ENCODE peak calls at places on chromosomes 13 and 19, in five cellular contexts. U is heart left ventricle, P is Panc1, I is aorta, W is upper lobe of right lung. O is an unnamed sample.

GRCh38 chr19:29687244-29687896 is 22.1 kb downstream of the PLEKHF1 start:
- ATAC-seq in I (peak), W (peak), U (peak), P (no peak), O (peak)

GRCh38 chr13:110957181-110957884 is 42.5 kb upstream of the ANKRD10 start:
- ATAC-seq in W (no peak), I (no peak), P (no peak), U (no peak), O (no peak)

GRCh38 chr19:10812196-10812595 is 23.8 kb downstream of the TMED1 start:
- ATAC-seq in I (no peak), W (no peak), U (no peak), P (no peak), O (no peak)

GRCh38 chr19:50461066-50461875 is 15.0 kb upstream of the EMC10 start:
- ATAC-seq in I (no peak), W (peak), U (peak), P (peak), O (no peak)

GRCh38 chr19:19487077-19488040 is 28.0 kb downstream of the TSSK6 start:
- ATAC-seq in W (peak), U (no peak), P (no peak), I (no peak), O (no peak)

GRCh38 chr19:1668339-1669123 is 16.1 kb upstream of the TCF3 start:
- ATAC-seq in W (peak), P (peak), U (no peak), I (peak), O (no peak)

GRCh38 chr13:98026457-98026857 is 73.0 kb downstream of the IPO5 start:
- ATAC-seq in I (no peak), U (peak), P (no peak), W (no peak), O (no peak)

GRCh38 chr19:14383898-14384669 is 2.8 kb downstream of the ADGRE5 start:
- ATAC-seq in U (peak), W (peak), P (no peak), I (no peak), O (peak)

GRCh38 chr13:78022164-78022877 is 103.7 kb upstream of the EDNRB start:
- ATAC-seq in W (peak), I (no peak), U (peak), P (no peak), O (no peak)

GRCh38 chr19:14375055-14375581 is 6.1 kb upstream of the ADGRE5 start:
- ATAC-seq in W (peak), P (peak), U (peak), I (peak), O (peak)

GRCh38 chr13:41639955-41640780 is 182.8 kb downstream of the RGCC start:
- ATAC-seq in I (peak), P (no peak), W (peak), U (peak), O (peak)

GRCh38 chr13:84917252-84917878 is 881.9 kb downstream of the SLITRK6 start:
- ATAC-seq in I (no peak), U (no peak), P (no peak), W (no peak), O (no peak)

GRCh38 chr19:48970139-48970766 is 5.1 kb downstream of the FTL start:
- ATAC-seq in W (no peak), U (no peak), P (peak), I (no peak), O (no peak)

GRCh38 chr19:48968179-48968661 is 3.1 kb downstream of the FTL start:
- ATAC-seq in U (no peak), I (no peak), P (no peak), W (no peak), O (no peak)

GRCh38 chr19:48968813-48969218 is 3.7 kb downstream of the FTL start:
- ATAC-seq in U (no peak), W (no peak), P (no peak), I (no peak), O (no peak)

GRCh38 chr19:48970923-48971395 is 5.8 kb downstream of the FTL start:
- ATAC-seq in P (peak), W (peak), I (peak), U (peak), O (peak)

DNA sequence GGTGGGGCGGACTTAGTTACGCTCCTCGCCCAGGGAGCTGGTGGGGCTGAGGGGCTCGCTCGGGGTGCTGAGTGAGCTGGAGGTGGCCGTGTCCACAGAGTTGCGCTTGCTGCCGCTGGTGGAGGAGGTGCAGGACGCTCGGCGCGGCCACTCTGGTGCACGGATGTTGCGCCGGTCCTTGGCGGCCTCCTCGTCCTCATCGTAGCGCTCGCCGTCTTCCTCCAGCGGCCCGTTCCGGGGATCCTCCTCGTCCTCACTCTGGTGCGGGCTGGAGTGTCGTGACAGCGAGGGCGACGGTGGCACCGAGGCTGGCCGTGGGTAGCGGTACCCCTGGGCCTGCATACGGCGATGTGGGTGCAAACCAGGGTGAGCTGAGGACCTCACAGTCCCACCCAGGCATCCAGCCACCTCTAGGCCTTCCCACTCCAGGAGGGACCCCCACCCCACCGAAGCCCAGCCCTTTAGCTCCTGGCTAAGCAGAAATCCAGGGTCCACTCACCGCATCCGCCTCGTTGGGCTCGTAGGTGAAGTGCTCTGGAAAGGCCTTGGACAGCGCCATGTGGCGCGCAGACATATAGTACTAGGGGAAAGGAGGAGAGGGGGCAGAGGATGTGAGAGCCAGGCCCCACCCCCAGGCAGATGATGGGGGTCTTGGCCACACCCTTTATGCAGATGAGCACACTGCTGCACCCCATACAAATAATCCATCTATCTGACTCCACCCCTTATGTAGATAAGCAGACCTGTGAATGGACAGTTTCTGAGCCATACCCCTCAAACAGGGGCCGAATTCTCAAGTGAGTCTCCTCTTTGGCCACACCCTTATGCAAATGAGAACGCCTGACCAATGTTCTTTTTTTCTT is 4.4 kb downstream of the FTL start:
- ATAC-seq in I (no peak), U (no peak), P (no peak), W (no peak), O (no peak)
- H3K27ac ChIP-seq in I (no peak), U (no peak), P (peak), W (no peak), O (no peak)

DNA sequence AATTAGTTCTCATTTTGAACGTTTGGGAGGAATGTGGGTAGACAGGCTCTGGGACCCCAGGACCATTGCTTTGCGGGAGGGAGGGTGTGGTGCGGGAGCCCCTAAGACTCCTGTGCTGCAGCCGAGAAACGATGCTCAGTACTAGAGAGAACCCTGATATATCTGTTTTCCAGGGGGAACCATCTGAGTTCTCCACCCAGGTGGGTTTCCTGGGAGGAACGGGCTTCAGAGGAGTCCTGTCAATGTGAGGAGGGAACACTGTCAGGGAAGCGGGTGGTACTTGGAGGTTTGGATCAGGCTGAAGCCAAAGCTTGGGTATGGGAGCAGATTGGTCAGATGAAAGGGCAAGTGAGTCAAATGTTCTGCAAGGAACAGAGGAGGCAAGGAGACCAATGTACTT is 358.0 kb downstream of the FGF9 start:
- ATAC-seq in P (no peak), W (no peak), U (no peak), I (no peak), O (no peak)
- H3K27ac ChIP-seq in P (no peak), W (no peak), U (no peak), I (no peak), O (no peak)

GRCh38 chr13:77014906-77015685 is 11.9 kb downstream of the FBXL3 start:
- ATAC-seq in P (no peak), I (no peak), W (no peak), U (no peak), O (no peak)
- H3K27ac ChIP-seq in P (no peak), I (no peak), W (no peak), U (no peak), O (peak)

DNA sequence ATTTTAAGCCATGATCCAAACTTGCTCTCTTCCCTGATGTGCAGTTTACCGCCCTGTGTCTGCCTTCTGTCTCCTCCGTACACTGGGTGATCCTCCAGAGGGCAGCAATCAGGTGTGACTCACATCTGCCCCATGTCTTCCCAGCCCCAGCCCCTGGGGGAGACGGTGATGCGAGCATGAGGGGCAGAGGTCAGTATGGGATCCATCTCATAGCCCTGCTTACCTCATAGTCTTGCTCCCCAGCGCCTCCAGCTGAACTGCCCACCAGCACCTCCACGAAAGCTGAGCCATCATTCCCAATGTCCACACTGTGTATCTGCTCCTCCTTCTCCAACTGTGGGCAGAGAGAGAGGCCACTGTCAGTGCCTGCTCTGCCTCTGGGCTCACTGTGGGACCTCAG is 14.6 kb downstream of the XRCC1 start:
- ATAC-seq in U (no peak), I (no peak), W (no peak), P (peak), O (no peak)
- H3K27ac ChIP-seq in U (no peak), I (no peak), W (peak), P (no peak), O (no peak)